ENCODE peak calls at places on chromosomes 16 and 17, in six cellular contexts. G, Z, W, D, T and N are unnamed samples. For H3K9me3, the result is how much of the 10 kb centered on the place peaks cover.

GRCh38 chr16:22641030-22641671 is 130.5 kb downstream of the NPIPB5 start:
- DNase-seq in G (peak), Z (peak), W (peak), D (peak), T (peak), N (peak)

GRCh38 chr17:74393323-74393942 is 26.1 kb downstream of the GPR142 start:
- DNase-seq in G (no peak), Z (no peak), W (no peak), D (no peak), T (no peak), N (no peak)

GRCh38 chr16:14564881-14565687 is 65.0 kb downstream of the PARN start:
- DNase-seq in G (peak), Z (no peak), W (no peak), D (no peak), T (no peak), N (no peak)

GRCh38 chr16:11079657-11080187 is 135.4 kb downstream of the CLEC16A start:
- DNase-seq in G (peak), Z (no peak), W (peak), D (no peak), T (no peak), N (peak)

GRCh38 chr17:67854378-67854777 is 29.1 kb downstream of the BPTF start:
- DNase-seq in G (no peak), Z (no peak), W (no peak), D (no peak), T (no peak), N (no peak)

GRCh38 chr16:22967696-22968095 is 153.7 kb downstream of the HS3ST2 start:
- DNase-seq in G (no peak), Z (no peak), W (no peak), D (no peak), T (no peak), N (no peak)

GRCh38 chr16:28977703-28978641 is 3.4 kb downstream of the SPNS1 start:
- DNase-seq in G (no peak), Z (peak), W (no peak), D (no peak), T (peak), N (peak)

GRCh38 chr17:32819035-32819434 is 57.9 kb downstream of the MYO1D start:
- DNase-seq in G (no peak), Z (no peak), W (no peak), D (no peak), T (no peak), N (no peak)

GRCh38 chr16:76118344-76118743 is 158.9 kb upstream of the CNTNAP4 start:
- DNase-seq in G (no peak), Z (no peak), W (peak), D (no peak), T (no peak), N (no peak)

GRCh38 chr17:79699386-79700036 is 31.2 kb upstream of the ENPP7 start:
- DNase-seq in G (no peak), Z (peak), W (no peak), D (no peak), T (no peak), N (no peak)

GRCh38 chr17:64940055-64940454 is 20.8 kb upstream of the LRRC37A3 start:
- DNase-seq in G (no peak), Z (no peak), W (no peak), D (no peak), T (no peak), N (peak)

GRCh38 chr17:79609175-79609589 is 1.7 kb downstream of the RBFOX3 start:
- DNase-seq in G (no peak), Z (no peak), W (no peak), D (no peak), T (no peak), N (no peak)

DNA sequence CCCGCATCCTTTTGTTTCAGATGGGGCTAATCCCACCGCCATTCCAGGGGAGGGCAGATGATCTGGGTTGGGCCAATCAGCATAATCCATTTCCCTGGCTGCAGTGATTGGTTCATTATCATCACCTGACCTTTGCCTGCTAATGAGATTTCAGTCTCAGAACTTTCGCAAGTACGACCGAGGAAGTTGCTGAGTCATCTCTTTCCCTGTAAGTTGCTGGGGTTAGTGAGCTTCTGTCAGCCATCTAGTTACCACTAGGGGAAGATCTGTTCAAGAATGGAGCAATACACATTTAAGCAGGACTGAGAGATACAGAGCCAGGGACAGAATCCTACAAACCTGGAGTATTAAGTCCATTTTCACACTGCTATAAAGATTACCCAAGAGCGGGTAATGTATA is 65.3 kb upstream of the NUDT7 start:
- DNase-seq in G (peak), Z (peak), W (peak), D (no peak), T (peak), N (no peak)
- H3K14ac ChIP-seq in G (no peak), Z (no peak), W (no peak), D (no peak), T (no peak), N (no peak)

GRCh38 chr17:8803531-8804416 is 4.6 kb upstream of the MFSD6L start:
- DNase-seq in G (no peak), Z (peak), W (no peak), D (no peak), T (peak), N (no peak)

GRCh38 chr17:8801135-8801840 is 2.1 kb upstream of the MFSD6L start:
- DNase-seq in G (no peak), Z (peak), W (no peak), D (no peak), T (peak), N (no peak)

GRCh38 chr17:8807070-8807550 is 7.9 kb upstream of the MFSD6L start:
- DNase-seq in G (no peak), Z (peak), W (peak), D (no peak), T (peak), N (no peak)

GRCh38 chr17:8800656-8801055 is 1.5 kb upstream of the MFSD6L start:
- DNase-seq in G (no peak), Z (peak), W (no peak), D (no peak), T (peak), N (no peak)

GRCh38 chr17:8806206-8807069 is 7.3 kb upstream of the MFSD6L start:
- DNase-seq in G (no peak), Z (peak), W (no peak), D (no peak), T (peak), N (no peak)
- H3K9me3 ChIP-seq in G (under half), Z (under half), W (under half), D (under half), T (under half), N (under half)

DNA sequence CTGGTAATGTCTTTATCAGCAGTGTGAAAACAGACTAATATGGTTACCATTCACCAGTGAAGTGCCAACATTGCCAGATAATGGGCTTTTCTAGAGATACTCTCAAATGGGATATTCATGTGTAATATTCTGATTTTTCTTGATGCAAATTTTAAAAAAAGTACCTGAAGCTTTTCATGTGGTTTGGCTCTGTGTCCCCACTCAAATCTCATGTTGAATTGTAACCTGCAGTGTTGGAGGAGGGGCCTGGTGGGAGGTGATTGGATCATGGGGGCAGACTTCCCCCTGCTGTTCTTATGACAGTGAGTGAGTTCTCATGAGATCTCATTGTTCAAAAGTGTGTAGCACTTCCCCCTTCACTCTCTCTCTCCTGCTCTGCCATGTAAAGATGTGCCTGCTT is 436.1 kb downstream of the SHISA9 start:
- DNase-seq in G (no peak), Z (no peak), W (no peak), D (no peak), T (no peak), N (no peak)
- H2AFZ ChIP-seq in G (no peak), Z (no peak), W (no peak), D (no peak), T (no peak), N (no peak)

DNA sequence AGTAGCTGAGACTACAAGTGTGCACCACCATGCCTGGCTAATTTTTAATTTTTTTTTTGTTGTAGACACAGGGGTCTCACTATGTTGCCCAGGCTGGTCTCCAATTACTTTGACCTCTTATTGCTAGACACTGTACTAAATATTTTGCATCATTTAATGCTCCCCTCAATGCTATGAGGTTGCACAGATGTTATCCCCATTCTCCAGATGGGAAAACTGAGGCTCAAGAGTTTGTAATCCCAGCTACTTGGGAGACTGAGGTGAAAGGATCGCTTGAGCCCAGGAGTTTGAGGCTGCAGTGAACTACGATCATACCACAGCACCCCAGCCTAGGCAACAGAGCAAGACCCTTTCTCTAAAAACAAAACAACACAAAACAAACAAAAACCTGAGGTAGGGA is 443.3 kb upstream of the C16orf82 start:
- DNase-seq in G (no peak), Z (no peak), W (no peak), D (no peak), T (no peak), N (no peak)
- H3K14ac ChIP-seq in G (no peak), Z (no peak), W (no peak), D (no peak), T (no peak), N (no peak)

GRCh38 chr17:70353408-70354092 is 184.2 kb downstream of the KCNJ2 start:
- DNase-seq in G (no peak), Z (no peak), W (no peak), D (no peak), T (no peak), N (no peak)

GRCh38 chr17:70352834-70353233 is 183.5 kb downstream of the KCNJ2 start:
- DNase-seq in G (no peak), Z (no peak), W (no peak), D (no peak), T (no peak), N (peak)

GRCh38 chr17:70355185-70355584 is 185.9 kb downstream of the KCNJ2 start:
- DNase-seq in G (peak), Z (no peak), W (no peak), D (no peak), T (no peak), N (peak)

GRCh38 chr17:70357196-70357595 is 187.9 kb downstream of the KCNJ2 start:
- DNase-seq in G (no peak), Z (no peak), W (no peak), D (peak), T (no peak), N (no peak)
- H3K9me3 ChIP-seq in G (under half), Z (under half), W (under half), D (under half), T (under half), N (under half)

DNA sequence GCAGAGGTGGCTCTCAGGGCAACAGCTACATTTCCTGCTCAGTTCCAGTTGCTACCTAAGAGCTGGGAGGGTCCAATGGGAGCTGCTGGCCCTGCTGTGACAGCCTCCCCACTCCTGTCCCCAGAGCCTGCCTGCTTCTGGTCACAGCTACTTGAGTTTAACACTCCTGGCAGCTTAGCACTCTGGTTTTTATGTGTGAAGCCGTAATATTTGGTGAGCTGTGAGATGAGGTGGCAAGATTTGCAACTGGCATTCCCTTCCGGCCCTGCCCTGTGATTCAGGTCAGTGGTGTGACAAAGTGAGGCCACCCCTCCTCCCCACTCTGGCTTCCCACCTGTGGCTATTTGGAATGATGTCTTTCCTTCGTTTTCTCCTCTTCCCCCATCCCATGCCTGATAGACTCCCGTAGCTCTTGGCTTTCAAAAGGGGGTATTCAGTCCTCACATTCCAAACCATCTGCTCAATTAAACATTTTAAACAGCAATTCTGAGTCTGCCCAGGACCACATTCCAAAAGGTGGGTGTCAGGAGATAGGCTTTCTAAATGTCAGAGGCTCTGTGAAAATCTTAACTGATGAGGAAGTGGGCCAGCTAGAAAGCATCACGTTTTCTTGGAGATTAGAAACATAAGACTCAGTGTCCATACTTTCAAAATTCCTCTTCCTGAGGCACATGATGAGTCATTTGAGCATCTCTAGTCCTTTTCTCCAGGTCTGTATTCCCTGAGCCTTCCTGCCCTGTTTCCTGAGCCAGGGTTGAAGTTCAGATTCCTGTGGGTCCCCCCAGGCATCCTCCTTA is 42.7 kb upstream of the SKAP1 start:
- DNase-seq in G (peak), Z (peak), W (peak), D (no peak), T (no peak), N (peak)
- H2AFZ ChIP-seq in G (peak), Z (no peak), W (no peak), D (no peak), T (no peak), N (no peak)

DNA sequence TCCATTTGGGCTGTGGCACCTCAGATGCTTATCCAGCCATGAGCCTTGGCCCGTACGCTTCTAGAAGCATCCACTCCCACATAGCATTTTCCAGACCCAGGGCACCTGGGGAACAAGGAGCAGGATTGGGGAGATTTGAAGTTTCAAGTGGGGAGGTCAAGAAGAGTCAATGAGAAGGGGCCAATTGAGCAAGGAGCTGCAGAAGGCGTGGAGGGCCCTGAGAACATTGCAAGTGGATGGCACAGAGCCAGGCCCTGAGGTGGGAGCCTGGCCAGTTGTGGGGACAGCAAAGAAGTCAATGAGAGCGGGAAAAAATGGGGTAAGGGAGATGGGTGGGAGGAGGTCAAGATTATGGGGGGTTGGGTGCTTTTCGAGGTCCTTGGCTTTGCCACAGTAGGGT is 53.9 kb downstream of the TNFRSF13B start:
- DNase-seq in G (no peak), Z (no peak), W (no peak), D (no peak), T (no peak), N (no peak)
- H3K14ac ChIP-seq in G (no peak), Z (no peak), W (no peak), D (no peak), T (no peak), N (no peak)

GRCh38 chr17:5097101-5097834 is 14.4 kb downstream of the ZNF232 start:
- DNase-seq in G (no peak), Z (peak), W (no peak), D (peak), T (peak), N (no peak)
- H3K9me3 ChIP-seq in G (half or more), Z (under half), W (half or more), D (half or more), T (under half), N (under half)